ENCODE peak calls at places on chromosomes 13 and 19, in six cellular contexts. One of them, this sample, is unnamed.

GRCh38 chr13:48125794-48126228 is 30.9 kb upstream of the MED4 start:
- DNase-seq in HCT116: no peak
- DNase-seq in GM23338: no peak
- DNase-seq in SK-N-SH: no peak
- DNase-seq in neural progenitor cell: no peak
- DNase-seq in PC-3: no peak
- DNase-seq in this sample: no peak

GRCh38 chr13:111909501-111909900 is 157.4 kb upstream of the SOX1 start:
- DNase-seq in HCT116: no peak
- DNase-seq in neural progenitor cell: no peak
- DNase-seq in GM23338: no peak
- DNase-seq in PC-3: no peak
- DNase-seq in SK-N-SH: no peak
- DNase-seq in this sample: no peak

GRCh38 chr19:30556230-30556711 is 184.1 kb downstream of the ZNF536 start:
- DNase-seq in GM23338: peak; percentile 55
- DNase-seq in PC-3: no peak
- DNase-seq in SK-N-SH: no peak
- DNase-seq in HCT116: no peak
- DNase-seq in neural progenitor cell: peak; percentile 12
- DNase-seq in this sample: no peak

GRCh38 chr19:2186071-2186846 is 22.5 kb downstream of the DOT1L start:
- DNase-seq in HCT116: no peak
- DNase-seq in GM23338: no peak
- DNase-seq in PC-3: no peak
- DNase-seq in SK-N-SH: no peak
- DNase-seq in neural progenitor cell: peak; percentile 39
- DNase-seq in this sample: no peak

GRCh38 chr19:56309511-56310185 is 5.0 kb downstream of the ZSCAN5A start:
- DNase-seq in SK-N-SH: peak; percentile 80
- DNase-seq in HCT116: peak; percentile 56
- DNase-seq in PC-3: peak; percentile 58
- DNase-seq in neural progenitor cell: peak; percentile 71
- DNase-seq in GM23338: peak; percentile 90
- DNase-seq in this sample: peak; percentile 68

GRCh38 chr13:51004918-51005460 is 95.4 kb downstream of the RNASEH2B start:
- DNase-seq in PC-3: no peak
- DNase-seq in HCT116: no peak
- DNase-seq in GM23338: no peak
- DNase-seq in neural progenitor cell: no peak
- DNase-seq in SK-N-SH: no peak
- DNase-seq in this sample: no peak

GRCh38 chr19:56949651-56950050 is 109.1 kb upstream of the PEG3 start:
- DNase-seq in PC-3: no peak
- DNase-seq in SK-N-SH: no peak
- DNase-seq in GM23338: no peak
- DNase-seq in HCT116: no peak
- DNase-seq in neural progenitor cell: no peak
- DNase-seq in this sample: no peak

GRCh38 chr19:29365836-29366417 is 153.0 kb upstream of the UQCRFS1 start:
- DNase-seq in neural progenitor cell: no peak
- DNase-seq in GM23338: no peak
- DNase-seq in HCT116: no peak
- DNase-seq in PC-3: no peak
- DNase-seq in SK-N-SH: no peak
- DNase-seq in this sample: no peak

GRCh38 chr19:7748756-7749155 is 1.4 kb upstream of the CD209 start:
- DNase-seq in GM23338: peak; percentile 96
- DNase-seq in HCT116: peak; percentile 50
- DNase-seq in SK-N-SH: no peak
- DNase-seq in PC-3: peak; percentile 82
- DNase-seq in neural progenitor cell: no peak
- DNase-seq in this sample: no peak

GRCh38 chr13:113948034-113948742 is 25.7 kb downstream of the C13orf46 start:
- DNase-seq in SK-N-SH: no peak
- DNase-seq in HCT116: no peak
- DNase-seq in GM23338: no peak
- DNase-seq in PC-3: no peak
- DNase-seq in neural progenitor cell: no peak
- DNase-seq in this sample: peak; percentile 23

GRCh38 chr13:54241719-54242118 is 1213.1 kb downstream of the OLFM4 start:
- DNase-seq in GM23338: no peak
- DNase-seq in SK-N-SH: no peak
- DNase-seq in HCT116: no peak
- DNase-seq in PC-3: no peak
- DNase-seq in neural progenitor cell: no peak
- DNase-seq in this sample: no peak

GRCh38 chr13:45658586-45659235 is 43.2 kb upstream of the ERICH6B start:
- DNase-seq in GM23338: no peak
- DNase-seq in PC-3: peak; percentile 69
- DNase-seq in SK-N-SH: no peak
- DNase-seq in HCT116: no peak
- DNase-seq in neural progenitor cell: no peak
- DNase-seq in this sample: no peak

GRCh38 chr19:48196321-48196761 is 25.9 kb downstream of the ZSWIM9 start:
- DNase-seq in HCT116: no peak
- DNase-seq in PC-3: no peak
- DNase-seq in GM23338: peak; percentile 10
- DNase-seq in neural progenitor cell: no peak
- DNase-seq in SK-N-SH: peak; percentile 35
- DNase-seq in this sample: no peak

GRCh38 chr13:46739447-46740125 is 57.4 kb downstream of the ESD start:
- DNase-seq in GM23338: no peak
- DNase-seq in HCT116: no peak
- DNase-seq in PC-3: no peak
- DNase-seq in neural progenitor cell: no peak
- DNase-seq in SK-N-SH: no peak
- DNase-seq in this sample: no peak

GRCh38 chr13:97359181-97360057 is 74.5 kb upstream of the RAP2A start:
- DNase-seq in neural progenitor cell: peak; percentile 80
- DNase-seq in SK-N-SH: peak; percentile 66
- DNase-seq in PC-3: peak; percentile 68
- DNase-seq in HCT116: peak; percentile 44
- DNase-seq in GM23338: peak; percentile 88
- DNase-seq in this sample: peak; percentile 51

GRCh38 chr13:93776936-93777335 is 550.3 kb downstream of the GPC6 start:
- DNase-seq in GM23338: peak; percentile 26
- DNase-seq in PC-3: peak; percentile 65
- DNase-seq in SK-N-SH: no peak
- DNase-seq in neural progenitor cell: no peak
- DNase-seq in HCT116: no peak
- DNase-seq in this sample: no peak

GRCh38 chr13:104318121-104318520 is 1251.9 kb upstream of the SLC10A2 start:
- DNase-seq in GM23338: peak; percentile 15
- DNase-seq in SK-N-SH: peak; percentile 49
- DNase-seq in HCT116: peak; percentile 4
- DNase-seq in neural progenitor cell: peak; percentile 18
- DNase-seq in PC-3: peak; percentile 38
- DNase-seq in this sample: no peak

GRCh38 chr13:74003374-74003773 is 130.8 kb downstream of the KLF12 start:
- DNase-seq in SK-N-SH: no peak
- DNase-seq in PC-3: peak; percentile 29
- DNase-seq in neural progenitor cell: no peak
- DNase-seq in HCT116: no peak
- DNase-seq in GM23338: no peak
- DNase-seq in this sample: no peak

GRCh38 chr13:59865398-59865797 is 298.3 kb downstream of the DIAPH3 start:
- DNase-seq in neural progenitor cell: no peak
- DNase-seq in PC-3: peak; percentile 61
- DNase-seq in HCT116: no peak
- DNase-seq in GM23338: no peak
- DNase-seq in SK-N-SH: no peak
- DNase-seq in this sample: no peak

GRCh38 chr19:11152318-11153062 is 3.1 kb downstream of the SPC24 start:
- DNase-seq in SK-N-SH: no peak
- DNase-seq in GM23338: no peak
- DNase-seq in HCT116: no peak
- DNase-seq in neural progenitor cell: no peak
- DNase-seq in PC-3: peak; percentile 82
- DNase-seq in this sample: no peak
- TF ChIP-seq EZH2phosphoT487 in SK-N-SH: no peak
- TF ChIP-seq EZH2phosphoT487 in GM23338: no peak
- TF ChIP-seq EZH2phosphoT487 in HCT116: no peak
- TF ChIP-seq EZH2phosphoT487 in neural progenitor cell: no peak
- TF ChIP-seq EZH2phosphoT487 in PC-3: no peak
- TF ChIP-seq EZH2phosphoT487 in this sample: no peak

DNA sequence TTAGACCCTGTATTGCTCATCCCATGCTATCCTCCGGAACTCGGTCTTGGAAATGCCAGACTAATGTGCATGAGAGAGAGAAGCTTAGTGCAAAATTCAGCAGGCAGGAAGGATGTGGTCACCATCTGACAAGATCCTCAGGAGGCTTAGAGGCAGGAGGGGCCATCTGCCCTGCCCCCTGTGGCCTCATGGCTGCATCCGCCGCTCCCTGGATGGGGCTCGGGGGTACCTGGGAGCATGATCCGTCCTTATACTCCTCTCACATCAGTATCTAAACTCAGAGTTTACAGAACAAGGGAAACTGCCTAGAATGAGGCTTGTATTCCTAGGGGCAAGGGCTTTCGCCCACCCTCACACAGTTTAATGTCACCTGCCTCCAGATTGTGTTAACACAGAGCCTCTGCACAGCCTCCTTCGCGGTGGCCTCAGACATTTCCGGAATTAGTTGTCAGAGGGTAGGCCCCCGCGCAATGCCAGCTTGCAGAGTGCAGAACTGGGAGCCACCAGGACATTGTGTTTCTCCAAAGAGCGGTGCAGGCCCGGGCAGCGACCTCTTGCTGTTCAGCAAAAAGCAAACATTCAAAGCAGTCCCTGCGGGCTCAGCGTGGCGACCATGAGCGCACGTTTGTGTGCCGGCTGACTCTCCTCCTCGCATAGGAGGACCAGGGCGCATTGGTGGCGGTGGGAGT is 39.2 kb downstream of the GPR12 start:
- DNase-seq in GM23338: no peak
- DNase-seq in SK-N-SH: no peak
- DNase-seq in PC-3: no peak
- DNase-seq in HCT116: no peak
- DNase-seq in neural progenitor cell: no peak
- DNase-seq in this sample: no peak
- TF ChIP-seq CTCF in GM23338: no peak
- TF ChIP-seq CTCF in SK-N-SH: no peak
- TF ChIP-seq CTCF in PC-3: no peak
- TF ChIP-seq CTCF in HCT116: no peak
- TF ChIP-seq CTCF in neural progenitor cell: no peak
- TF ChIP-seq CTCF in this sample: no peak

GRCh38 chr19:19530423-19530804 is 1.7 kb downstream of the YJEFN3 start:
- DNase-seq in HCT116: no peak
- DNase-seq in PC-3: no peak
- DNase-seq in neural progenitor cell: no peak
- DNase-seq in GM23338: peak; percentile 71
- DNase-seq in SK-N-SH: no peak
- DNase-seq in this sample: no peak

GRCh38 chr19:19529783-19530422 is 1.2 kb downstream of the YJEFN3 start:
- DNase-seq in GM23338: peak; percentile 1
- DNase-seq in neural progenitor cell: no peak
- DNase-seq in PC-3: no peak
- DNase-seq in HCT116: no peak
- DNase-seq in SK-N-SH: no peak
- DNase-seq in this sample: no peak

GRCh38 chr19:19527674-19528625 is 761 bp upstream of the YJEFN3 start:
- DNase-seq in HCT116: no peak
- DNase-seq in SK-N-SH: no peak
- DNase-seq in PC-3: no peak
- DNase-seq in neural progenitor cell: no peak
- DNase-seq in GM23338: peak; percentile 1
- DNase-seq in this sample: no peak

GRCh38 chr19:19527371-19527656 is 1.4 kb upstream of the YJEFN3 start:
- DNase-seq in PC-3: no peak
- DNase-seq in SK-N-SH: no peak
- DNase-seq in HCT116: no peak
- DNase-seq in neural progenitor cell: no peak
- DNase-seq in GM23338: no peak
- DNase-seq in this sample: no peak

GRCh38 chr19:19528721-19529490 is at the start of gene YJEFN3:
- DNase-seq in SK-N-SH: peak; percentile 98
- DNase-seq in HCT116: no peak
- DNase-seq in neural progenitor cell: peak; percentile 61
- DNase-seq in PC-3: no peak
- DNase-seq in GM23338: peak; percentile 86
- DNase-seq in this sample: no peak
- H3K4me3 ChIP-seq in SK-N-SH: peak within 1 kb of the TSS; percentile 45
- H3K4me3 ChIP-seq in HCT116: no peak within 1 kb of the TSS
- H3K4me3 ChIP-seq in neural progenitor cell: no peak within 1 kb of the TSS
- H3K4me3 ChIP-seq in PC-3: no peak within 1 kb of the TSS
- H3K4me3 ChIP-seq in GM23338: peak within 1 kb of the TSS; percentile 45
- H3K4me3 ChIP-seq in this sample: no peak within 1 kb of the TSS

GRCh38 chr19:33676999-33677665 is 55.4 kb downstream of the CHST8 start:
- DNase-seq in HCT116: no peak
- DNase-seq in SK-N-SH: peak; percentile 86
- DNase-seq in GM23338: no peak
- DNase-seq in PC-3: no peak
- DNase-seq in neural progenitor cell: no peak
- DNase-seq in this sample: no peak

GRCh38 chr19:33673258-33673875 is 51.6 kb downstream of the CHST8 start:
- DNase-seq in neural progenitor cell: no peak
- DNase-seq in HCT116: no peak
- DNase-seq in PC-3: no peak
- DNase-seq in SK-N-SH: no peak
- DNase-seq in GM23338: no peak
- DNase-seq in this sample: no peak

GRCh38 chr19:33673996-33674395 is 52.2 kb downstream of the CHST8 start:
- DNase-seq in PC-3: no peak
- DNase-seq in HCT116: no peak
- DNase-seq in SK-N-SH: peak; percentile 35
- DNase-seq in GM23338: no peak
- DNase-seq in neural progenitor cell: no peak
- DNase-seq in this sample: no peak

GRCh38 chr19:33675501-33676124 is 53.9 kb downstream of the CHST8 start:
- DNase-seq in PC-3: no peak
- DNase-seq in GM23338: no peak
- DNase-seq in neural progenitor cell: peak; percentile 38
- DNase-seq in HCT116: no peak
- DNase-seq in SK-N-SH: no peak
- DNase-seq in this sample: no peak

DNA sequence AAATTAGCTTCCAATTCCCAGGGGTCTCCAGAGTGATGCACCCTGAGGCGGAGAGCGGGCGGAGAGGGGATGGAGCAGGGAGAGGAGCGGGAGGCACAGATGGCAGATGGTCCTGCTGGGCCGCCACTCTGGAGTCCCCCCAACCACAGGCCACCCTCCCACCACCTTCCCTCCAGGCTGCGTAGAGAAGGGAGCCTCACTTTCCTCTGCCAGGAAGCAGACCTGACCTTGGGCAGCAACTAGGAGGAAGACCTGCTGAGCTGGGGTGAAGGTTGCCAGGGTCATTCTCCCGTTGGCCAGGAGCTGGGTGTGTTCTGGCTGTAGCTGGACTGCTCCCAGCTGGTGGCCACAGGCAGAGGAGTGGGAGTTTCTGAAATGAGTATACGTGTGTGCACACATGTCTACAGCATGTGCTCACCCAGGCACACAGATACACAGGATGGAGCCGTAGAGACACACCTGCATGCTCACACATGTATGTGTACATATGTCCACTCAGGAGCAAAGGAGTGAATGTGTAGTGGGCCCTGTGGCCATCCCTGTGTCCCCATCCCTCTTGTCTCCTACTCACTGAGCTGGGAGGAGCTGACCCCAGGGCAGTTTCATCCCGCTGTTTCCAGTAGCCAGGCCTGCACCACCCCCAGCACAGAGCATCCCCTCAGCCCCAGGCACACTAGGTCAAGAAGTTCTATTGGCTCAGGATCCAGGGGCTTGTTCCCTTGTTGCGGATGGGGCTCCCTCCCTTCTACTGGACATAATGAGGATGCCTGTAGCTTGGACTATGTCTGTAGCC is 53.0 kb downstream of the CHST8 start:
- DNase-seq in SK-N-SH: peak; percentile 63
- DNase-seq in neural progenitor cell: no peak
- DNase-seq in HCT116: no peak
- DNase-seq in GM23338: no peak
- DNase-seq in PC-3: no peak
- DNase-seq in this sample: no peak
- TF ChIP-seq EZH2phosphoT487 in SK-N-SH: no peak
- TF ChIP-seq EZH2phosphoT487 in neural progenitor cell: no peak
- TF ChIP-seq EZH2phosphoT487 in HCT116: no peak
- TF ChIP-seq EZH2phosphoT487 in GM23338: no peak
- TF ChIP-seq EZH2phosphoT487 in PC-3: no peak
- TF ChIP-seq EZH2phosphoT487 in this sample: no peak